ENCODE peak calls at places on chromosome 13, in five cellular contexts. X is left lung, Q is adrenal gland, T is psoas muscle, G is heart right ventricle. D is an unnamed sample. For H3K36me3, the result is how much of the 10 kb centered on the place peaks cover.

GRCh38 chr13:105721056-105721455 is 814.4 kb downstream of the EFNB2 start:
- DNase-seq in G (no peak), X (no peak), Q (no peak), T (no peak), D (peak)

GRCh38 chr13:51524312-51524711 is 60.0 kb upstream of the WDFY2 start:
- DNase-seq in T (no peak), X (no peak), G (no peak), Q (peak), D (peak)

GRCh38 chr13:110610955-110611595 is 4.3 kb upstream of the NAXD start:
- DNase-seq in G (no peak), X (no peak), T (no peak), Q (no peak), D (no peak)

GRCh38 chr13:31201341-31202024 is 1.7 kb downstream of the B3GLCT start:
- DNase-seq in Q (peak), G (no peak), X (no peak), T (peak), D (peak)

GRCh38 chr13:112974125-112974524 is 5.1 kb downstream of the MCF2L start:
- DNase-seq in Q (no peak), G (no peak), X (peak), T (no peak), D (no peak)

GRCh38 chr13:106587787-106588186 is 19.9 kb upstream of the ARGLU1 start:
- DNase-seq in X (no peak), T (no peak), G (no peak), Q (no peak), D (peak)

GRCh38 chr13:31731923-31732322 is 7.4 kb upstream of the RXFP2 start:
- DNase-seq in X (no peak), G (no peak), T (no peak), Q (no peak), D (no peak)

GRCh38 chr13:103130681-103131210 is 64.5 kb upstream of the SLC10A2 start:
- DNase-seq in X (no peak), T (no peak), Q (no peak), G (no peak), D (peak)

GRCh38 chr13:113968463-113969310 is 5.2 kb downstream of the C13orf46 start:
- DNase-seq in T (peak), X (peak), Q (no peak), G (no peak), D (no peak)

GRCh38 chr13:88761145-88761544 is 1090.0 kb downstream of the SLITRK5 start:
- DNase-seq in X (no peak), Q (no peak), T (no peak), G (no peak), D (no peak)

GRCh38 chr13:35964764-35965163 is 166.4 kb downstream of the DCLK1 start:
- DNase-seq in T (no peak), X (no peak), Q (no peak), G (no peak), D (peak)

GRCh38 chr13:41455725-41456419 is 1.5 kb upstream of the RGCC start:
- DNase-seq in X (no peak), Q (no peak), T (no peak), G (no peak), D (no peak)

GRCh38 chr13:102847272-102848234 is 1.7 kb downstream of the ERCC5 start:
- DNase-seq in X (no peak), G (no peak), Q (no peak), T (no peak), D (peak)

GRCh38 chr13:32883501-32883900 is 132.7 kb upstream of the KL start:
- DNase-seq in T (no peak), Q (no peak), X (no peak), G (no peak), D (no peak)

GRCh38 chr13:42594577-42595571 is 20.9 kb downstream of the TNFSF11 start:
- DNase-seq in X (no peak), Q (peak), G (no peak), T (no peak), D (peak)

GRCh38 chr13:97256343-97256783 is 34.2 kb downstream of the MBNL2 start:
- DNase-seq in G (no peak), X (no peak), Q (peak), T (no peak), D (peak)

GRCh38 chr13:93290503-93290902 is 63.9 kb downstream of the GPC6 start:
- DNase-seq in Q (no peak), G (no peak), T (no peak), X (no peak), D (peak)

GRCh38 chr13:25687622-25688225 is 315.9 kb downstream of the ATP8A2 start:
- DNase-seq in T (no peak), G (peak), X (no peak), Q (no peak), D (no peak)

GRCh38 chr13:91347996-91348905 is 764 bp downstream of the MIR17HG start:
- DNase-seq in X (peak), T (peak), Q (peak), G (peak), D (no peak)

GRCh38 chr13:28678809-28679208 is 19.9 kb downstream of the POMP start:
- DNase-seq in X (no peak), Q (no peak), G (no peak), T (no peak), D (no peak)

GRCh38 chr13:33180009-33180804 is 105.3 kb downstream of the STARD13 start:
- DNase-seq in G (no peak), T (no peak), Q (no peak), X (no peak), D (no peak)

GRCh38 chr13:92136449-92137180 is 738.2 kb downstream of the GPC5 start:
- DNase-seq in G (no peak), T (no peak), X (no peak), Q (no peak), D (no peak)

GRCh38 chr13:48828962-48829405 is 146.7 kb upstream of the FNDC3A start:
- DNase-seq in X (no peak), T (no peak), Q (no peak), G (no peak), D (peak)

GRCh38 chr13:80798576-80799133 is 457.7 kb upstream of the SPRY2 start:
- DNase-seq in T (no peak), X (no peak), G (no peak), Q (no peak), D (no peak)

GRCh38 chr13:80093888-80094287 is 247.0 kb downstream of the SPRY2 start:
- DNase-seq in Q (no peak), T (no peak), G (no peak), X (no peak), D (no peak)

GRCh38 chr13:113633485-113633873 is 24.5 kb downstream of the ATP4B start:
- DNase-seq in T (no peak), Q (no peak), X (no peak), G (no peak), D (no peak)

GRCh38 chr13:113084094-113084942 is 21.3 kb upstream of the F7 start:
- DNase-seq in T (no peak), X (peak), Q (no peak), G (peak), D (no peak)

GRCh38 chr13:80945328-80945727 is 604.4 kb upstream of the SPRY2 start:
- DNase-seq in G (peak), X (no peak), T (no peak), Q (no peak), D (no peak)

GRCh38 chr13:30186644-30187431 is 120.5 kb downstream of the KATNAL1 start:
- DNase-seq in T (no peak), Q (no peak), G (no peak), X (no peak), D (no peak)

GRCh38 chr13:111337741-111338140 is 17.3 kb downstream of the TEX29 start:
- DNase-seq in Q (no peak), X (no peak), G (no peak), T (no peak), D (no peak)

GRCh38 chr13:67642638-67643037 is 412.5 kb upstream of the PCDH9 start:
- DNase-seq in G (no peak), Q (no peak), X (no peak), T (no peak), D (no peak)

DNA sequence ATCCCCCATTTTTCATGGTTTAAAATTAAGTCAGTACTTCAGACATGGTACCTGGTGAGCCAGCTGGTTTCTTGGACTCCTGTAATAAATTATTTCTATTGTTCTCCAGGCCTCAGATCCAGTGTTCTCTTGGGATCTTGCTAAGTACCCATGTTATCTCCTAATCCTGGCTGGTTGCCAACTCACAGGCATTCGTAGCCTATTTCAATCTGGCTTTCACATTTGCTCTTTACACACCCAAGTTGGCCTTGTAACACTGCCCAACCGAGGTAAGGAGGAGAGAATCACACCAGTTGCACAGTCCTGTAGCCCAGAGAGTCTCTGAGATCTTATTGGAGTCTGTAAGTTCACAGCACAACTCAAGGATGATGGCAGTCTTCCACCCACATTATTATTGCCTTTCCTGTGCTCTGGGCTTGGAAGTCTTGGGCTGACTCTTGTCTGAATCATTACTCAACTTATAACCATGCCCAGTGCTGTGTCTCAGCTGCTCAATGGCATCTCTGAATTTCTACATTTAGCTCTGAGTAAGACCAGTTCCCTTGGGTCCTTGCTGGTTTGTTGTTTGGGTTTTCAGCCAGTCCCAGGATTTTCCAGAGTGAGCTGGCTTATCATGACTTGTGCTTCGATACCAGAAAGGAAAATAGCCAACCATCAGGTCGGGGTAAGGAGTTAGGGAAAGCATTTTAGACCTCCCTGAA is 76.6 kb upstream of the KLF12 start:
- DNase-seq in X (no peak), Q (peak), T (no peak), G (no peak), D (peak)
- H3K4me3 ChIP-seq in X (no peak), Q (no peak), T (no peak), G (no peak), D (no peak)

DNA sequence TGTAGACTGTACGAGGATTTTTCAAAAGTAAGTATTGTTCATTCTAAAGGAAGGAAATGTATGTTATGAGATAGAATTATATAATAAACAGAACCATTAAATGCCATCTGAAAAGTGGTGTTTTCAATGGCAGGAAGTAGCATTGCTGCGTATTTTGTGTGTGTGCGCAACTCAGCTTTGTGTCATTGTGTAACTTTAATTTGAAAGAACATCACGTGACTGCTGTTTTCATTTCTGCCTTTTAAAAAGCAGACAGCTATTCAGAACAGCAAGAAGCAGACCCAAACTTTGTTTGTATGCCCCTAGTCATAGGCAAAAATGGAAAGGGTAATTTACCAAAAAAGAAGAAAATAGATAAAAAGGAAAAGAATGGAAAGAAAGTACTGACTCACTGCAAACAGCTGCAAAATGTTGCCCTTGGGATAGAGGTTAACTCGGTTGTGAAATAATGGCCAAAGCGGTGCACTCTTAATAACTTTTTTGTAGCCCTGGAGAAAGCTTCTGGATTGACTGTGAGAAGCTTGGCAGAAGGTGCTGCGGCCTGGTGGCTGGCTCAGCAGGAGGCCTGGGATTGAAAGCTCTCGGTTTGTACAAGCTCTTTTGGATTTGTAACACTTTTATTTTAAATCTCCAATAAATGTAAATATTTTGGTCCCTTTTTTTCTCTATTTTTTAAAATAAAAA is 97.3 kb downstream of the GGACT start:
- DNase-seq in Q (peak), T (peak), G (peak), X (no peak), D (no peak)
- TF ChIP-seq CTCF in Q (no peak), T (no peak), G (no peak), X (no peak), D (no peak)

GRCh38 chr13:94590744-94591143 is 5.2 kb downstream of the TGDS start:
- DNase-seq in T (no peak), X (no peak), G (no peak), Q (no peak), D (no peak)
- H3K36me3 ChIP-seq in T (under half), X (under half), G (half or more), Q (under half), D (under half)

GRCh38 chr13:94711561-94712286 is 621 bp downstream of the SOX21 start:
- DNase-seq in T (no peak), G (no peak), X (peak), Q (no peak), D (no peak)
- H3K4me3 ChIP-seq in T (peak), G (no peak), X (no peak), Q (no peak), D (peak)

DNA sequence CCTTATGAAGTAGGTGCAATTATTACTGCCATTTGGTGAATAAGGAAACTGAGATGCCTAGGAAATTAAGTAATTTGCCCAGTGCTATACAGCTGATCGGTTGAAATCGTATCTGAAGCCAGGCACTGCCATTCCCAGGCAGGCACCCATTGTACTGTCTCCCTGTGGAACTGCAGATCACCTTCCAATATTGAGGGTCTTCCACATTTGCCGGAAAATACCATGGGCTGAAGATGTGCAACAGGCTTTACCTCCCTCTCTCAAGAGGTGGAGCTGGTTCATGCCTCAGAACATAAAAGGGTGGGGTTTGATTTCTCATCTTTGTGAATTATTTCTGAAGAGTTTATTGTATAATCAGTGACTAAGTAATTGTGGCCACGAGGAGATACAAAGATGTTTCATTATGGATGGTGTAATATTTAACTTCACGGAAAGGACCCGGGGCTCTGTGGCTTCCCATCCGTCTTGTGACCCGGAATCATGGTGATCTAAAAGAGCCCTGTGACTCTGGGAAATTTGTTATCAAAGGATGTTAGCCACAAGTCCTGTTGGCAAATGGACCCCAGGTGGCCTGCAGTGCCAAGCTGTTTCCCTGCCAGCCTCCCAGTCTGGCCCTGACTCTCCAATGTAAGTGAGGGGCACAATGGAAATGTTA is 230.4 kb downstream of the LACC1 start:
- DNase-seq in G (no peak), T (no peak), Q (no peak), X (no peak), D (peak)
- TF ChIP-seq CTCF in G (no peak), T (no peak), Q (no peak), X (no peak), D (no peak)

DNA sequence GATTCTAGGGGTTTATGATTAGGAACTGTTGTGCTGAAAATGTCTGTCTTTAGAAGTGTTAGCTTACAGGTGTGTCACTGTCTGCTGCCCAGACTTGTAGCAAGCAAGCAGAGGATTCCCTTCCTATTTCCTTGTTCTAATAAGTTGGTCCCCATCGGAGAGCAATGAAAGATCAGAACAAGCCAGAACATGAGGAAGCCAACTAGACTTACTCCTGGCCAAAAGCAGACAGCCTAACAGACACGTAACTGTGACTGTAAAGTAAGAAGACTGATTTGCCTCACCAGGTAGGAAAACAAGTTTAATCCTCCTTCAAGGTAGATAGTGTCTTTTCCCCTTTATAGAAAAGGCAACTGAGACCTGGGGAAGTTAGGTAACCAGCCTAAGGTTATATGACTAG is 12.5 kb downstream of the POLR1D start:
- DNase-seq in X (no peak), T (no peak), G (no peak), Q (no peak), D (peak)
- H3K36me3 ChIP-seq in X (under half), T (under half), G (under half), Q (under half), D (under half)

D was measured in bronchial epithelial cell.